ENCODE peak calls at places on chromosomes 3 and 15, in six cellular contexts. T is H1, O is K562, N is GM12891, D is HepG2, Z is GM12878. V is an unnamed sample.

GRCh38 chr3:88589131-88589530 is 439.4 kb downstream of the C3orf38 start:
- DNase-seq in N (no peak), Z (no peak), D (no peak), T (no peak), O (no peak), V (no peak)

GRCh38 chr15:70093481-70094309 is 4.0 kb downstream of the TLE3 start:
- DNase-seq in Z (no peak), O (no peak), D (no peak), N (no peak), T (no peak), V (no peak)

GRCh38 chr15:40279437-40280141 is 3.3 kb downstream of the ANKRD63 start:
- DNase-seq in O (peak; percentile 79), T (peak; percentile 99), N (peak; percentile 75), D (peak; percentile 29), Z (no peak), V (peak; percentile 76)

GRCh38 chr15:92316586-92317295 is 76.9 kb upstream of the ST8SIA2 start:
- DNase-seq in D (no peak), T (no peak), Z (no peak), O (no peak), N (no peak), V (no peak)

GRCh38 chr15:28985691-28986090 is 99.9 kb downstream of the APBA2 start:
- DNase-seq in Z (no peak), T (no peak), D (no peak), O (no peak), N (no peak), V (no peak)

GRCh38 chr3:184942735-184943134 is 130.8 kb downstream of the VPS8 start:
- DNase-seq in O (no peak), T (no peak), D (no peak), N (no peak), Z (no peak), V (no peak)

GRCh38 chr15:68819451-68820204 is 1.1 kb downstream of the ANP32A start:
- DNase-seq in T (no peak), O (no peak), D (peak; percentile 24), N (no peak), Z (no peak), V (no peak)

GRCh38 chr15:40928351-40928974 is 677 bp upstream of the DLL4 start:
- DNase-seq in D (no peak), Z (no peak), T (peak; percentile 88), O (peak; percentile 78), N (no peak), V (no peak)

GRCh38 chr3:71307884-71308697 is 275.4 kb downstream of the FOXP1 start:
- DNase-seq in O (no peak), D (no peak), N (no peak), Z (no peak), T (no peak), V (no peak)

GRCh38 chr15:96851613-96852012 is 521.1 kb downstream of the NR2F2 start:
- DNase-seq in O (no peak), D (no peak), N (no peak), Z (no peak), T (no peak), V (no peak)

GRCh38 chr15:66008920-66009572 is 139.8 kb downstream of the RAB11A start:
- DNase-seq in O (peak; percentile 30), N (no peak), Z (peak; percentile 25), T (no peak), D (no peak), V (no peak)

GRCh38 chr15:70266412-70267089 is 168.8 kb upstream of the TLE3 start:
- DNase-seq in O (no peak), N (no peak), T (no peak), D (no peak), Z (no peak), V (no peak)

GRCh38 chr3:171563298-171563697 is 103.1 kb upstream of the TNIK start:
- DNase-seq in D (no peak), O (no peak), Z (no peak), T (no peak), N (no peak), V (no peak)

GRCh38 chr3:117706037-117706436 is 996.5 kb downstream of the TUSC7 start:
- DNase-seq in Z (no peak), D (no peak), O (no peak), T (no peak), N (no peak), V (no peak)

GRCh38 chr3:71033681-71034220 is 549.8 kb downstream of the FOXP1 start:
- DNase-seq in O (no peak), T (no peak), N (no peak), D (no peak), Z (no peak), V (no peak)

GRCh38 chr15:26298666-26299065 is 435.5 kb upstream of the ATP10A start:
- DNase-seq in Z (no peak), D (no peak), N (no peak), O (no peak), T (no peak), V (no peak)

GRCh38 chr15:74130089-74130848 is at the start of gene ISLR2:
- DNase-seq in Z (no peak), O (peak; percentile 43), D (no peak), N (no peak), T (no peak), V (no peak)

GRCh38 chr3:127740136-127740915 is 67.6 kb downstream of the ABTB1 start:
- DNase-seq in D (no peak), Z (no peak), N (no peak), O (no peak), T (no peak), V (no peak)

GRCh38 chr3:101868534-101869464 is 19.5 kb downstream of the NFKBIZ start:
- DNase-seq in T (no peak), N (no peak), D (no peak), O (peak; percentile 18), Z (no peak), V (no peak)

GRCh38 chr3:100629728-100630127 is 20.3 kb downstream of the ADGRG7 start:
- DNase-seq in D (no peak), Z (no peak), T (no peak), N (no peak), O (no peak), V (no peak)

GRCh38 chr15:29050870-29051269 is 165.1 kb downstream of the APBA2 start:
- DNase-seq in D (no peak), T (no peak), O (no peak), N (no peak), Z (no peak), V (no peak)

GRCh38 chr15:80942746-80943565 is 46.7 kb downstream of the MESD start:
- DNase-seq in O (no peak), Z (no peak), N (no peak), T (no peak), D (no peak), V (no peak)

GRCh38 chr3:194588741-194589140 is 44.5 kb downstream of the TMEM44 start:
- DNase-seq in O (no peak), D (no peak), Z (no peak), T (no peak), N (no peak), V (no peak)

GRCh38 chr3:127484601-127485388 is 105.7 kb downstream of the TPRA1 start:
- DNase-seq in N (no peak), Z (no peak), O (no peak), T (peak; percentile 23), D (no peak), V (no peak)

GRCh38 chr15:40340740-40341400 is at the start of gene CCDC9B:
- DNase-seq in N (no peak), D (peak; percentile 75), O (peak; percentile 61), T (peak; percentile 60), Z (no peak), V (no peak)

GRCh38 chr3:71225951-71226564 is 357.5 kb downstream of the FOXP1 start:
- DNase-seq in N (no peak), O (no peak), T (no peak), Z (no peak), D (no peak), V (no peak)

GRCh38 chr3:178182337-178182761 is 353.9 kb upstream of the KCNMB2 start:
- DNase-seq in Z (no peak), O (no peak), N (no peak), D (no peak), T (no peak), V (no peak)

GRCh38 chr15:100779331-100780207 is 100.1 kb upstream of the ALDH1A3 start:
- DNase-seq in N (no peak), T (peak; percentile 29), Z (no peak), O (no peak), D (no peak), V (no peak)

GRCh38 chr3:195079636-195080035 is 191.3 kb downstream of the XXYLT1 start:
- DNase-seq in T (no peak), N (no peak), O (no peak), D (no peak), Z (no peak), V (no peak)

DNA sequence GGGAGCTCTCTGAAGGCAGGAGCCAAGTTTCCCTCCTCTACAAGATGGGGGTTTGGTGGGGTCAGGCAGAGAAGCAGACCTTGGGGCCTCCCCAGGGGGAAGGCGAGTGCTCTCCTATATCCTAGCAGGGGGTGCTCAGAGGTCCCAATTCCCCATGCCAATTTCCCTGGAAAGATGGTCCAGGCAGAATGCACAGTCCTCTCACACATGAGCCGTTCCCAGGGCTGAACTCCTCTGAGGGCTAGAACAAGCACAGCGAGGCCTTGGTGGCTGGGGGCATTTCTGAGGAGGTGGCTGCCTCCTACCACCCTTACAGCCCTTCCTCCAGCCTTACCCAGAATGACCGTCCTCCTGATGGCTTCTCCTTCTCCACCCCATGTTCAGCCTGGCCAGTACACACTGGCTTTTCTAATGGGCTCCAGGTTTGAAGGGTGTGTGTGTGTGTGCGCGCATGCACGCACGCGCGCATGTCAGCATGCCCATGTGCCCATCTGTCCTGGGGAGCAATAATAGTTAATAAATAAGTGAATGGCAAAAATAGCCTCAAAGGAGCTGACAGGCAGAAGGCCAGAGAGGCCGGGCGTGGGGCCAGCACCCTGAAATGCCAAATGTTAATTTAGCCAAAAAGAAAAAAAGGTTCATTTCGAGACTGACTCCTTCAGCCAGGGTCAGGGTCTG is 24.4 kb downstream of the ADCY5 start:
- DNase-seq in T (no peak), D (no peak), N (no peak), Z (no peak), O (no peak), V (no peak)
- TF ChIP-seq TAF1 in T (no peak), D (no peak), N (no peak), Z (no peak), O (no peak), V (no peak)

GRCh38 chr3:10008588-10009344 is 17.5 kb upstream of the FANCD2 start:
- DNase-seq in T (peak; percentile 97), O (peak; percentile 84), D (peak; percentile 58), Z (no peak), N (peak; percentile 56), V (peak; percentile 60)
- TF ChIP-seq POLR2A in T (no peak), O (peak; percentile 55), D (peak; percentile 49), Z (peak; percentile 45), N (no peak), V (no peak)

DNA sequence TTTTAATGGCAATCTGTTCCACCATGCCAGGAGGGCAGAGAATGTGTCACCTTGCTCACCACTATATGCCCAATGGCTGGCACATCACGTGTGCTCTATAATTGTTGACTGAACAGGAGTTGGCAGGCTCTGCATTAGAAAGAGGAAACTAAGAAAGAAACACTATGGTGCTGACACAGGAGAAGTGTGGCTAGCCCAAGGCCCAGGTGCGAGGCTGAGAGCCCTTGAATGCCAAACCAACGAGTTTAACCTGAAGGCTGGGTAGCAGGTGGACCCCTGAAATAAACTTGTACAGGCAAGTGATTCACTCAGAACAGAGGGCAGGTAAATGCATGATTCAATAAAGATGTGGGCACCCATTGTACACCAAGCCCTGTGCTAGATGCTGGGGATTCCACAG is 2.4 kb downstream of the CHCHD4 start:
- DNase-seq in D (no peak), N (no peak), Z (no peak), O (no peak), T (no peak), V (no peak)
- TF ChIP-seq POLR2AphosphoS5 in D (no peak), N (no peak), Z (no peak), O (no peak), T (no peak), V (no peak)

GRCh38 chr3:179544981-179545645 is 17.6 kb upstream of the ACTL6A start:
- DNase-seq in O (no peak), T (no peak), N (no peak), Z (no peak), D (no peak), V (no peak)
- TF ChIP-seq TAF1 in O (no peak), T (no peak), N (no peak), Z (no peak), D (no peak), V (no peak)